ENCODE peak calls at places on chromosome 6, in nine cellular contexts. F is pancreas; Y is HCT116; P is heart left ventricle; J is thyroid gland; G is CD8-positive, alpha-beta T cell; X is adipocyte; I is suprapubic skin; V is HAP-1. H is an unnamed sample.

GRCh38 chr6:25503686-25504085 is 148.3 kb upstream of the SCGN start:
- DNase-seq in J (no peak), Y (no peak), I (no peak), G (no peak), X (no peak), V (no peak), F (no peak), P (no peak), H (peak; percentile 16)

GRCh38 chr6:20370393-20370792 is 31.3 kb upstream of the E2F3 start:
- DNase-seq in I (no peak), G (no peak), P (no peak), Y (no peak), X (no peak), J (no peak), V (no peak), F (no peak), H (no peak)

GRCh38 chr6:3695065-3695830 is 56.3 kb downstream of the PXDC1 start:
- DNase-seq in Y (no peak), F (no peak), V (no peak), J (no peak), I (no peak), G (no peak), X (no peak), P (no peak), H (no peak)

GRCh38 chr6:105005446-105005845 is 48.5 kb downstream of the LIN28B start:
- DNase-seq in Y (no peak), J (no peak), I (no peak), F (no peak), X (no peak), G (no peak), P (no peak), V (no peak), H (no peak)

GRCh38 chr6:163264662-163265035 is 149.9 kb upstream of the QKI start:
- DNase-seq in I (no peak), J (no peak), Y (no peak), X (no peak), P (no peak), G (no peak), V (no peak), F (peak; percentile 67), H (no peak)

GRCh38 chr6:116314878-116315277 is 35.1 kb upstream of the TSPYL1 start:
- DNase-seq in X (no peak), I (no peak), Y (no peak), V (no peak), G (no peak), P (no peak), F (no peak), J (no peak), H (no peak)

GRCh38 chr6:2110504-2110903 is 134.9 kb downstream of the GMDS start:
- DNase-seq in Y (no peak), P (no peak), I (no peak), F (no peak), X (peak; percentile 37), J (no peak), G (no peak), V (no peak), H (no peak)

GRCh38 chr6:56692586-56693245 is 50.0 kb upstream of the DST start:
- DNase-seq in F (no peak), G (no peak), P (no peak), V (no peak), Y (no peak), I (no peak), J (no peak), X (peak; percentile 79), H (no peak)

GRCh38 chr6:119856136-119856535 is 506.6 kb upstream of the MAN1A1 start:
- DNase-seq in Y (no peak), P (no peak), G (no peak), V (no peak), J (no peak), X (peak; percentile 6), I (no peak), F (no peak), H (no peak)

GRCh38 chr6:138544521-138544920 is 45.2 kb upstream of the NHSL1 start:
- DNase-seq in Y (no peak), X (no peak), J (no peak), F (no peak), V (no peak), G (no peak), P (no peak), I (no peak), H (no peak)

GRCh38 chr6:111585241-111585968 is 20.3 kb downstream of the TRAF3IP2 start:
- DNase-seq in Y (no peak), I (no peak), P (no peak), F (no peak), V (no peak), J (no peak), X (peak; percentile 82), G (no peak), H (no peak)

GRCh38 chr6:20542927-20543602 is 8.8 kb downstream of the CDKAL1 start:
- DNase-seq in F (no peak), Y (no peak), J (no peak), G (no peak), X (peak; percentile 86), P (no peak), V (no peak), I (no peak), H (no peak)

GRCh38 chr6:47253136-47253535 is 56.6 kb downstream of the TNFRSF21 start:
- DNase-seq in P (no peak), I (no peak), F (no peak), J (no peak), Y (no peak), X (no peak), G (no peak), V (no peak), H (no peak)

GRCh38 chr6:107488875-107489635 is 862 bp upstream of the SOBP start:
- DNase-seq in J (peak; percentile 48), G (no peak), F (peak; percentile 5), V (peak; percentile 85), Y (no peak), X (peak; percentile 49), P (peak; percentile 81), I (no peak), H (peak; percentile 74)

DNA sequence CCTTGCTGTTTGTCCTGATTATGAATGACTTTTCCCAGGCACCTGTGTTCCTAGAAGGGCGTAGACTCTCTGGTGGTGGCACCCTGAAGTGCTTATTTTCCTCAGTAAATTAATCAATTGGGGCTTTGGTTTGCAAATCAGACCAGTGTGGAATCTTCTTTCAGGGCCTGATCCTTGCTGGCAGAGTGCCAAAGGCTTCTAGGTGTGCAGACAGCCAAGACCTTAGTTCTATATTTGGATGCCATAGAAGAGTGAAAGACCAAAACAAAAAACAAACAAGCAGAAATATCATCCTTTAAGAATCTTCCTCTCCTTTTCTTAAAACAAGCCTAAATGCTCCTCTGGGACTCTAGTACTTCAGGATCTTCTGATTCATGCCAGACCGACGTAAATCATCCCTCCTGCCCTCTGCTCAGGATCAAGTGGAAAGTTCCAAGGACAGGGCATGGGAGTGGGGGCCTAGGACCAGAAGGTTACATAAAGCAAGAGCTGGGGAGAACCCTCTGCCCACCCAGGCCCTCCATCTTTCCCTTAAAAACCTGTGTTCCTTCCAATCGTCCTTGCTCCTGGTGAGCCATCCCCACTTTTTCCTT is 70.6 kb upstream of the MYLIP start:
- DNase-seq in I (no peak), Y (no peak), V (peak; percentile 53), P (no peak), F (no peak), J (peak; percentile 20), G (no peak), X (no peak), H (peak; percentile 22)
- H3K4me1 ChIP-seq in I (no peaks in the 10 kb centered on the region), Y (no peaks in the 10 kb centered on the region), V (peaks cover 17% of the 10 kb centered on the region), P (no peaks in the 10 kb centered on the region), F (no peaks in the 10 kb centered on the region), J (no peaks in the 10 kb centered on the region), G (no peaks in the 10 kb centered on the region), X (no peaks in the 10 kb centered on the region), H (no peaks in the 10 kb centered on the region)

GRCh38 chr6:43088654-43089056 is 12.5 kb downstream of the PTK7 start:
- DNase-seq in P (no peak), J (no peak), Y (no peak), I (no peak), G (no peak), V (no peak), X (no peak), F (no peak), H (no peak)
- H3K4me1 ChIP-seq in P (no peaks in the 10 kb centered on the region), J (peaks cover 22% of the 10 kb centered on the region), Y (peaks cover 24% of the 10 kb centered on the region), I (peaks cover 53% of the 10 kb centered on the region), G (no peaks in the 10 kb centered on the region), V (peaks cover 10% of the 10 kb centered on the region), X (peaks cover 9% of the 10 kb centered on the region), F (no peaks in the 10 kb centered on the region), H (peaks cover 9% of the 10 kb centered on the region)

GRCh38 chr6:42045538-42046460 is 4.5 kb upstream of the TAF8 start:
- DNase-seq in V (peak; percentile 84), I (peak; percentile 95), X (peak; percentile 94), G (peak; percentile 93), P (peak; percentile 93), F (peak; percentile 85), J (peak; percentile 99), Y (peak; percentile 33), H (no peak)

GRCh38 chr6:42043787-42044475 is 6.4 kb upstream of the TAF8 start:
- DNase-seq in V (peak; percentile 94), P (peak; percentile 92), Y (peak; percentile 62), I (peak; percentile 87), F (peak; percentile 71), X (peak; percentile 95), J (peak; percentile 86), G (peak; percentile 90), H (peak; percentile 91)

GRCh38 chr6:42038811-42039408 is 11.4 kb upstream of the TAF8 start:
- DNase-seq in P (no peak), J (no peak), X (peak; percentile 19), Y (no peak), G (no peak), I (no peak), V (no peak), F (no peak), H (no peak)

GRCh38 chr6:42041131-42042055 is 8.9 kb upstream of the TAF8 start:
- DNase-seq in J (no peak), G (no peak), Y (no peak), V (no peak), X (peak; percentile 33), F (no peak), P (no peak), I (no peak), H (no peak)

DNA sequence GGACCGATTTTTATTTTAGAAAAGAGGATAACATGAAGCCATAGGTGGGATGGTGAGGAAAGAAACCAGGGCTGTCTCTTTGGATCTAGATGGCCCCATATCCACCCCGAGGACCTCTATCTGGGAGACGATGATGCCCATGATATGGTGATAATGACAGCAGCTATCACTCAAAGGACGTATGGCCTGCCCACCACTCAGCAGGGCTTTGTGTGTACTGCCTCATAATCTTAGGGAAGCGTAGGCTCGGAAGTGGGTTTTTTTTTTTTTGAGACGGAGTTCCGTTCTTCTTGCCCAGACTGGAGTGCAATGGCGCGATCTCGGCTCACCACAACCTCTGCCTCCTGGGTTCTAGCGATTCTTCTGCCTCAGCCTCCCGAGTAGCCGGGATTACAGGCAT is 8.2 kb upstream of the TAF8 start:
- DNase-seq in X (no peak), F (no peak), Y (no peak), J (no peak), P (no peak), I (no peak), G (no peak), V (no peak), H (no peak)
- H3K4me1 ChIP-seq in X (peaks cover 41% of the 10 kb centered on the region), F (peaks cover 27% of the 10 kb centered on the region), Y (peaks cover 31% of the 10 kb centered on the region), J (peaks cover 35% of the 10 kb centered on the region), P (peaks cover 62% of the 10 kb centered on the region), I (peaks cover 55% of the 10 kb centered on the region), G (peaks cover 82% of the 10 kb centered on the region), V (peaks cover 21% of the 10 kb centered on the region), H (no peaks in the 10 kb centered on the region)

DNA sequence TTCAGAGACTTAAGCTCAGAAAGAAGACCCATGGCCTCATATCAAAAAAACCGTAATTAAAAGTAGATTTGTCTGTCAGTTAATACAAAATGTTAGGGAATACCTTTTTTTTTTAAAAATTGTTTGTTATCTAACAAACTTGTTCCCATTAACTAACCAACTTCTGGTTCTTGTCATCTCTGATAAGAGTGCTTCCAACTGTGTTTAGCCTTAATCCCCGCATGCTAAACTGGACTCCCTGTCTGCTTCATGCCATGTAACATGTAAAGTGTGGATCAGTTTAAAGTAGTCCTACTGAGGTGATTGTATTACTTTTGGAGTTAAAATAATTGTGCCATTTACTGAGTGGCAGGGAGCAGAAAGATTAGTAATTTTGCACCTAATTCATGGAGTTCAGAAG is 6.3 kb downstream of the JARID2 start:
- DNase-seq in J (no peak), F (no peak), I (no peak), Y (no peak), P (no peak), V (no peak), X (no peak), G (no peak), H (no peak)
- H3K4me1 ChIP-seq in J (peaks cover 20% of the 10 kb centered on the region), F (peaks cover 10% of the 10 kb centered on the region), I (peaks cover 70% of the 10 kb centered on the region), Y (peaks cover 39% of the 10 kb centered on the region), P (peaks cover 80% of the 10 kb centered on the region), V (peaks cover 35% of the 10 kb centered on the region), X (peaks cover 41% of the 10 kb centered on the region), G (peaks cover 54% of the 10 kb centered on the region), H (peaks cover 29% of the 10 kb centered on the region)